ENCODE peak calls at places on chromosomes 16 and 17, in five cellular contexts. Z is HFF-Myc, H is cardiac septum, M is NCI-H1694 treated with DMSO at 0.1 percent for 48 hours, T is C1 segment of cervical spinal cord. B is an unnamed sample.

GRCh38 chr16:49592507-49593422 is 219.2 kb downstream of the C16orf78 start:
- DNase-seq in H (peak), Z (no peak), M (peak), T (no peak), B (no peak)

GRCh38 chr16:79026117-79026516 is 574.4 kb downstream of the MAF start:
- DNase-seq in T (no peak), M (no peak), Z (no peak), H (no peak), B (no peak)

GRCh38 chr16:23155445-23156049 is 6.3 kb upstream of the USP31 start:
- DNase-seq in M (no peak), H (no peak), T (no peak), Z (no peak), B (no peak)

GRCh38 chr17:82117139-82118090 is 19.4 kb upstream of the FASN start:
- DNase-seq in Z (no peak), M (no peak), T (no peak), H (no peak), B (no peak)

GRCh38 chr17:32936894-32937500 is 9.0 kb downstream of the TMEM98 start:
- DNase-seq in H (no peak), T (peak), Z (no peak), M (peak), B (no peak)

GRCh38 chr17:55424893-55425540 is 3.4 kb upstream of the MMD start:
- DNase-seq in Z (no peak), M (no peak), H (no peak), T (no peak), B (no peak)

GRCh38 chr17:83064021-83064731 is 15.2 kb upstream of the METRNL start:
- DNase-seq in Z (no peak), T (no peak), H (peak), M (no peak), B (no peak)

GRCh38 chr16:84892097-84892496 is 72.3 kb downstream of the CRISPLD2 start:
- DNase-seq in H (no peak), Z (no peak), T (no peak), M (no peak), B (no peak)

GRCh38 chr16:57773680-57774295 is 28.5 kb downstream of the KIFC3 start:
- DNase-seq in T (peak), Z (no peak), M (no peak), H (no peak), B (no peak)

GRCh38 chr16:67528870-67529638 is 425 bp downstream of the RIPOR1 start:
- DNase-seq in T (peak), M (no peak), Z (no peak), H (no peak), B (no peak)

GRCh38 chr17:14372905-14373559 is 72.2 kb downstream of the HS3ST3B1 start:
- DNase-seq in T (no peak), M (no peak), H (no peak), Z (no peak), B (no peak)

GRCh38 chr17:48127371-48128051 is 19.9 kb downstream of the SNX11 start:
- DNase-seq in M (peak), Z (peak), T (peak), H (no peak), B (no peak)

GRCh38 chr16:84992700-84993075 is 18.6 kb downstream of the ZDHHC7 start:
- DNase-seq in H (no peak), T (no peak), M (no peak), Z (no peak), B (no peak)

GRCh38 chr17:17792551-17793377 is 44.0 kb downstream of the SREBF1 start:
- DNase-seq in Z (no peak), H (no peak), M (peak), T (peak), B (peak)

GRCh38 chr16:22625948-22626347 is 115.3 kb downstream of the NPIPB5 start:
- DNase-seq in T (no peak), H (no peak), M (no peak), Z (no peak), B (no peak)

GRCh38 chr17:35214192-35214591 is 20.0 kb upstream of the SLC35G3 start:
- DNase-seq in Z (no peak), T (no peak), M (no peak), H (no peak), B (no peak)

GRCh38 chr16:12620150-12620549 is 183.5 kb downstream of the CPPED1 start:
- DNase-seq in T (no peak), H (no peak), Z (no peak), M (no peak), B (no peak)

GRCh38 chr17:75087558-75088453 is at the start of gene SLC16A5:
- DNase-seq in H (peak), Z (peak), T (peak), M (no peak), B (peak)

B was measured in BJ.